ENCODE peak calls at places on chromosomes 12 and 14, in four cellular contexts. C, W, U and T are unnamed samples.
A peak's percentile ranks its signal among the peaks of the same experiment; 100 is the strongest.

GRCh38 chr12:103821773-103822172 is 19.3 kb downstream of the NT5DC3 start:
- DNase-seq in W (no peak), C (no peak), U (no peak), T (no peak)

GRCh38 chr14:57009585-57010515 is 199.6 kb upstream of the OTX2 start:
- DNase-seq in W (no peak), C (no peak), U (no peak), T (no peak)

GRCh38 chr12:103566398-103566797 is 20.7 kb upstream of the STAB2 start:
- DNase-seq in U (no peak), C (no peak), W (no peak), T (no peak)

GRCh38 chr14:30214014-30214413 is 286.4 kb upstream of the PRKD1 start:
- DNase-seq in W (no peak), C (no peak), U (no peak), T (no peak)

GRCh38 chr12:79364197-79364596 is 326.6 kb downstream of the PAWR start:
- DNase-seq in C (no peak), W (no peak), U (no peak), T (no peak)

GRCh38 chr12:106682594-106683234 is 91.8 kb upstream of the RIC8B start:
- DNase-seq in C (no peak), U (no peak), W (peak; percentile 13), T (no peak)

GRCh38 chr12:92442782-92443181 is 260.0 kb upstream of the PLEKHG7 start:
- DNase-seq in W (no peak), C (no peak), U (no peak), T (no peak)

GRCh38 chr12:17982556-17982955 is 107.4 kb downstream of the RERGL start:
- DNase-seq in C (no peak), U (no peak), W (no peak), T (no peak)

GRCh38 chr14:54985156-54985555 is 41.7 kb downstream of the WDHD1 start:
- DNase-seq in W (no peak), C (no peak), U (no peak), T (no peak)

GRCh38 chr12:46493352-46494209 is 121.0 kb upstream of the SLC38A2 start:
- DNase-seq in U (no peak), C (no peak), W (no peak), T (no peak)

GRCh38 chr14:92544051-92544730 is 30.6 kb downstream of the RIN3 start:
- DNase-seq in C (no peak), U (no peak), W (no peak), T (no peak)

GRCh38 chr14:48937796-48938195 is 648.4 kb downstream of the RPS29 start:
- DNase-seq in C (no peak), W (no peak), U (no peak), T (no peak)

GRCh38 chr12:122860052-122860853 is 25.0 kb downstream of the HIP1R start:
- DNase-seq in W (peak; percentile 83), U (peak; percentile 89), C (peak; percentile 88), T (peak; percentile 95)